ENCODE peak calls at places on chromosomes 6 and 20, in six cellular contexts. F, N, Z, Q, T and D are unnamed samples.

GRCh38 chr6:116883005-116883404 is 6.0 kb downstream of the RFX6 start:
- DNase-seq in F (no peak), N (no peak), Z (no peak), Q (no peak), T (no peak), D (no peak)

GRCh38 chr6:21773199-21773974 is 179.8 kb downstream of the SOX4 start:
- DNase-seq in F (no peak), N (no peak), Z (no peak), Q (no peak), T (no peak), D (no peak)

GRCh38 chr6:140319209-140319608 is 944.8 kb upstream of the CITED2 start:
- DNase-seq in F (no peak), N (peak), Z (peak), Q (no peak), T (no peak), D (no peak)

GRCh38 chr20:59622496-59622895 is 18.2 kb downstream of the PHACTR3 start:
- DNase-seq in F (no peak), N (no peak), Z (no peak), Q (no peak), T (no peak), D (no peak)

GRCh38 chr6:47109281-47109680 is 67.1 kb upstream of the ADGRF1 start:
- DNase-seq in F (no peak), N (peak), Z (peak), Q (no peak), T (no peak), D (no peak)

GRCh38 chr6:16544006-16544405 is 217.3 kb downstream of the ATXN1 start:
- DNase-seq in F (no peak), N (peak), Z (peak), Q (peak), T (no peak), D (no peak)

GRCh38 chr20:48292806-48293205 is 507.5 kb upstream of the SULF2 start:
- DNase-seq in F (no peak), N (no peak), Z (no peak), Q (no peak), T (no peak), D (no peak)

GRCh38 chr20:61340157-61340556 is 88.1 kb downstream of the CDH4 start:
- DNase-seq in F (no peak), N (no peak), Z (no peak), Q (no peak), T (no peak), D (no peak)

GRCh38 chr6:4848382-4849068 is 72.3 kb downstream of the CDYL start:
- DNase-seq in F (no peak), N (no peak), Z (peak), Q (no peak), T (no peak), D (no peak)

GRCh38 chr20:2706688-2707352 is 14.2 kb downstream of the EBF4 start:
- DNase-seq in F (no peak), N (no peak), Z (no peak), Q (no peak), T (no peak), D (no peak)